ENCODE peak calls at places on chromosomes 7 and 10, in four cellular contexts. J, D, T and Y are unnamed samples.

GRCh38 chr7:83908526-83908925 is 259.6 kb upstream of the SEMA3E start:
- DNase-seq in J (no peak), D (no peak), T (no peak), Y (no peak)

GRCh38 chr7:31493714-31494181 is 20.1 kb upstream of the ITPRID1 start:
- DNase-seq in J (no peak), D (no peak), T (no peak), Y (peak)

GRCh38 chr7:32290015-32290414 is 200.2 kb downstream of the LSM5 start:
- DNase-seq in J (no peak), D (no peak), T (no peak), Y (no peak)

GRCh38 chr7:113404245-113404644 is 285.9 kb upstream of the SMIM30 start:
- DNase-seq in J (no peak), D (no peak), T (peak), Y (no peak)

GRCh38 chr10:98971464-98971863 is 264.2 kb downstream of the HPSE2 start:
- DNase-seq in J (no peak), D (no peak), T (no peak), Y (no peak)

GRCh38 chr7:101951757-101952156 is 134.3 kb downstream of the CUX1 start:
- DNase-seq in J (no peak), D (no peak), T (no peak), Y (no peak)

GRCh38 chr7:151091431-151091830 is 5.2 kb downstream of the AGAP3 start:
- DNase-seq in J (peak), D (no peak), T (no peak), Y (no peak)

GRCh38 chr7:10128748-10129147 is 844.9 kb upstream of the PHF14 start:
- DNase-seq in J (no peak), D (no peak), T (no peak), Y (no peak)

GRCh38 chr10:117373848-117374505 is 1.3 kb downstream of the PDZD8 start:
- DNase-seq in J (peak), D (peak), T (peak), Y (peak)

GRCh38 chr7:26198133-26198780 is 2.3 kb downstream of the HNRNPA2B1 start:
- DNase-seq in J (peak), D (no peak), T (no peak), Y (peak)

GRCh38 chr7:44976746-44977196 is 2.0 kb downstream of the MYO1G start:
- DNase-seq in J (no peak), D (no peak), T (no peak), Y (no peak)

GRCh38 chr7:151404216-151405011 is 5.4 kb downstream of the WDR86 start:
- DNase-seq in J (peak), D (peak), T (no peak), Y (peak)

GRCh38 chr7:41708621-41709358 is 5.9 kb upstream of the INHBA start:
- DNase-seq in J (no peak), D (no peak), T (no peak), Y (no peak)

GRCh38 chr7:42107484-42107883 is 129.5 kb downstream of the GLI3 start:
- DNase-seq in J (peak), D (no peak), T (peak), Y (peak)

GRCh38 chr7:137953692-137954470 is 48.0 kb downstream of the CREB3L2 start:
- DNase-seq in J (peak), D (no peak), T (no peak), Y (peak)

GRCh38 chr7:150941351-150941982 is 36.7 kb downstream of the KCNH2 start:
- DNase-seq in J (no peak), D (no peak), T (no peak), Y (no peak)

GRCh38 chr10:36094091-36094490 is 452.0 kb upstream of the FZD8 start:
- DNase-seq in J (peak), D (no peak), T (no peak), Y (no peak)

GRCh38 chr10:111440501-111440900 is 363.7 kb downstream of the ADRA2A start:
- DNase-seq in J (no peak), D (no peak), T (no peak), Y (no peak)

GRCh38 chr10:34719746-34720145 is 95.3 kb downstream of the PARD3 start:
- DNase-seq in J (no peak), D (no peak), T (no peak), Y (no peak)

GRCh38 chr7:26081627-26082026 is 70.4 kb upstream of the NFE2L3 start:
- DNase-seq in J (no peak), D (no peak), T (no peak), Y (no peak)

GRCh38 chr7:29516491-29516890 is 47.1 kb upstream of the PRR15 start:
- DNase-seq in J (no peak), D (no peak), T (no peak), Y (no peak)

DNA sequence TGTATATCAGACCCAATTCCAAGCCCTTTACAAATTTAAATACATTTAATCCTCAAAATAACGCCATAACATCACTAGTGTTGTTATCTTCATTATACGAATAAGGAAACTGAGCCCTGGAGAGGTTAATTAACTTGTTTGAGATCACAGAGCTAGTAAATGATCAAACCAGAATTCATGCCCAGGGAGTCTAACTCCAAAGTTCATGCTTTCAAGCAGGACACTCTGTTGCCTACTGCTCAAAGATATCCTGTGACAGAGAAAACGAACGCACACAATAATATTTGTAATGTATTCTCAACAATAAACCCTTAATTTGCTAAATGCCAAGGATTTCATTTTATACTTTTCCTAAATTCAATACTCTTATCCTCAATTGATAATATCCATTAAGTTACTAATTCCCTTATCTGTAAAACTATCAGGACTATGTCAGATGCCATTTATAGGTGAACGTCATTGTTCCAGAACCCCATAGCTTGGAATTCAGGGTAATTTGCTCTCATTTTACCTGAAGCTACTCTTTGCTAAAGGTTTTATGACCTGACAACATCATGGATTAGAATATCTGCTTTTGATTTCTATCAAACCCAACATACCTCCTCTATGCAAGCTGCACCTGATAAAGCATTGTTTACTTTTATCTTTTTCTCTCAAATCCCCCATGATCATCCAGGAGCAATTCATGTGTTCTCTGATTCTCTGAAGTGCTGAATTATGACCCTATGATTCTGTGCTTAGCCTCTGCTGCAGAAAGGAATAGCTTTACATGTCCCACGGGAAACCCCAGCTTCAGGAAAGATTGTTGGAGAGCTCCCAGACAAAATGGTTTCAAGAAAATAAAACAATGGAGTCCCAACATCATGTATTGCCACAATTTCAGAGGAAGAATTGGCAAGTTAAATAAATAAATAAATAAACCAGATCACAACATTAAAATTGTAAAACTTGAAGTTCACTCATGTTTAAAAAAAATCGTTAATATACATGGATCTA is 150.2 kb upstream of the CDK1 start:
- DNase-seq in J (no peak), D (no peak), T (no peak), Y (no peak)
- H3K4me3 ChIP-seq in J (no peak), D (no peak), T (no peak), Y (no peak)

DNA sequence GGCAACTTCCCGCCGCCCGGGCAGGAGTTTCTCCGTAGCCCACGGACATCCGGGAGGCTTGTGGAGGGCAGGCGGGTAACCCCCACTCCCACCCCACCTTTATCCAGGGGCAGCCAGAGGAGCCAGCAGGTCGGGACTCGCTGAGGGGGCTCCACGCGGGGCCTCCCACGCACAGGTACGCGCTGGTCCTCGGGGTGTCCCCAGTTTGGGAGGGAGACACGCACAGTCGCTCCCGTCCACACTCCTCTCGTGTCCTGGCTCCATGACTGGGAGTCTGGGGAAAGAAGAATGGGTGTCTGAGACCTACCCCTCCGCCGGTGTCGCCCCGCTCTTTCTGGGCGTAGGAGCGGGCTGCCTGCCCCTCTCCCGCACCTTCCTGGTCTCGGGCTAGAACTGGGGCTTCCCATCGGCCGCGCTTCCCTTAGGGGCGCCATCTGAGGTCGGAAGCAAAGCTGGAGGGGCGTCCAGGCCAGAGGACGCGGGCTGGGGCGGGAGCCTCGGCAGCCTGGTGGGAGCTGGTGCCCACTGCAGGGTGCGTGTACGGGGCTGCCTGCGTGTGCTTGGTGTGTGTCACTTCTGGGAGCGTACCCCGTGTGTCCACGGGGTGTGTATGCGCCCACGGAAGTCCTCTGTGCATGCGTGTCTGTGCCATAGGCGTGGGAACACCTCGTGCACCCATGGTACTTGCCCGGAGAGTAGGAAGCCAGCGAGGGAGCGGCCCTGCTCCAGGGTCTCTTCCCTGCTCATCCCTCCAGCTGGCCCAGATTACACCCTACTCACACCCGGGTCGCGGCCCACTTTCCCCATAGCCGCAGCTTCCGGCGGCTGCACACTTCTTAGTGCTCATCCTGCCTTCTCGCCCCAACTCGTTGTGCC is 73.0 kb upstream of the LEP start:
- DNase-seq in J (no peak), D (no peak), T (no peak), Y (no peak)
- H3K4me3 ChIP-seq in J (peak), D (no peak), T (no peak), Y (no peak)

GRCh38 chr7:46011059-46011458 is 90.0 kb upstream of the IGFBP3 start:
- DNase-seq in J (no peak), D (no peak), T (no peak), Y (no peak)

GRCh38 chr7:46011501-46011900 is 90.4 kb upstream of the IGFBP3 start:
- DNase-seq in J (no peak), D (no peak), T (no peak), Y (no peak)

DNA sequence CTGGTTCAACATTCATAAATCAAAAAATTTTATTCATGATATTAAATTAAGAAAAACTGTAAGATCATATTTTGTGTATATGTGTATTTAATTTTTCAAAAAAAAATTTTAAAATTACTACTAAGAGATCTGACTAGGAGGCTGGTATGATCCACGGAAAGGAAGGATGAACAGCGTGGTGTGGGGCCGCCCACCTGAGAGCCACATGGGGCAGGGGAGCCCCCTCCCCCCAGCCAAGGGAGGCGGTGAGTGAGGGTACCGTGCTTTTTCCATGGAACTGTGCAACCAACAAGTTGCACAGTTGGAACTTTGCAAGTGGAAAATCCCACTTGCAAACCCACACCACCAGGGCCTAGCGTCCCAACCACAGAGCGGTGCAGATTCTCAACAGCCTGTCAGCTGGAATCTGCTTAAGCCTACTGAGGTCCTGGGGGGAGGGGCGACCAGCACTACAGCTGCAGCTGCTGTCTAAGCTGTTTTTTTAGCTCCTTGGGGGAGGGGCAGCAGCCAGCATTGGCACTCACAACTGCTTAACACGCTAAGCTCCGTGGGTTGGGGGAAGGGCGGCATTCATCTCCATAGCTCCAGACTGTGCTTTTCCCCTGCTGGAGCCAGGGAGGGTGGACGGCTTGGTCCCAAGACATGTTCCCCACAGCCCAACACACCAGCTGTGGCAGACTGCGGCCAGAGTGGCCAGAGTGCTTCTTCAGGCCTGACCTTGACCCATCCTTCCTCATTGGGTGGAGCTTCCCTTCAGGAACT is 94.2 kb upstream of the IGFBP3 start:
- DNase-seq in J (no peak), D (no peak), T (peak), Y (no peak)
- H3K4me3 ChIP-seq in J (no peak), D (no peak), T (no peak), Y (no peak)

DNA sequence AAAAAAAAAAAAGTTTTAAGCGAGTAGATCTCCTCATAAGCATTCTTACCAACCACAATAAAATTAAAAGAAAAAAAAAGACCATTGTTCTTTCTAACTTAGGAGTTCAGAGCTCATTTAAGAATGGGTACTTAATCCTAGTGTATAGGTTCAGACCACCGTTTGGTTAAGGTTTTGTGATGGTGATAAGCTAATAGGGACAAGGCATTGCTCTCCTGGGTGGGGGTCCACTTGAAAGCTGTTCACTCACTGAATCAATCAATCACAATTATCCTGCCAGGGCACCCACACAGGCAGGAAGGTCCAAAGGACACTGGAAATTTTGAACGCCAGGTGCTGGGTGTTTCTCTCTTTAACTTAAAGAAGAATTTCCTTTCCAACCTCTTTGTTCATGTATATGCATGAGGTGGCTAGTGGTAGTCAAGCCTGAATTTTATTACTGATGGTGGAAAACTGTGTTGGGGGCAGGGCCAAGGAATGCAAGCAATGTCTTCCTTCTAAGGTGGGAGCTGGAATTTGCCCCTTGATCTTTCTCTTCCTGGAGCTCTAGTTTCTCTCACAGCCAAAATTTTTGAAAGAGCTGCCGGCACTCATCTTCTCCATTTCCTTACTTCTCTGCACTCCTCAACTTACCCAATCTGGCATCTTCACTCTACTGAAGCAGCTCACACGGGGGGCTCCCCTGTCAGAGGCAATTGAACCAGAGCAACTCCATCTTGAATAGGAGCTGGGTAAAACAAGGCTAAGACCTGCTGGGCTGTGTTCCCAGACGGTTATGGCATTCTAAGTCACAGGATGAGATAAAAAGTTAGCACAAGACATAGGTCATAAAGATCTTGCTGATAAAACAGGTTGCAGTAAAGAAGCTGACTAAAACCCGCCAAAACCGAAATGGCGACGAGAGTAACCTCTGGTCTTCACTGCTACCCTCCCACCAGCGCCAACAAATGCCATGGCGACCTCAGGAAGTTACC is 7.5 kb upstream of the FAM131B start:
- DNase-seq in J (no peak), D (no peak), T (no peak), Y (no peak)
- H3K4me3 ChIP-seq in J (no peak), D (no peak), T (no peak), Y (no peak)

GRCh38 chr10:66934711-66935110 is 8.9 kb downstream of the LRRTM3 start:
- DNase-seq in J (no peak), D (no peak), T (no peak), Y (no peak)
- H3K4me3 ChIP-seq in J (no peak), D (no peak), T (no peak), Y (no peak)

GRCh38 chr7:117015258-117016184 is 62.2 kb downstream of the ST7 start:
- DNase-seq in J (no peak), D (no peak), T (no peak), Y (no peak)
- H3K4me3 ChIP-seq in J (peak), D (no peak), T (no peak), Y (no peak)

GRCh38 chr10:112441520-112441919 is 5.2 kb downstream of the ZDHHC6 start:
- DNase-seq in J (no peak), D (no peak), T (no peak), Y (no peak)

GRCh38 chr10:112448903-112449302 is 1.9 kb downstream of the VTI1A start:
- DNase-seq in J (no peak), D (no peak), T (no peak), Y (no peak)

GRCh38 chr10:112442063-112442462 is 4.7 kb downstream of the ZDHHC6 start:
- DNase-seq in J (no peak), D (no peak), T (no peak), Y (no peak)

GRCh38 chr10:112446055-112446854 is 459 bp downstream of the ZDHHC6 start:
- DNase-seq in J (peak), D (no peak), T (no peak), Y (peak)

DNA sequence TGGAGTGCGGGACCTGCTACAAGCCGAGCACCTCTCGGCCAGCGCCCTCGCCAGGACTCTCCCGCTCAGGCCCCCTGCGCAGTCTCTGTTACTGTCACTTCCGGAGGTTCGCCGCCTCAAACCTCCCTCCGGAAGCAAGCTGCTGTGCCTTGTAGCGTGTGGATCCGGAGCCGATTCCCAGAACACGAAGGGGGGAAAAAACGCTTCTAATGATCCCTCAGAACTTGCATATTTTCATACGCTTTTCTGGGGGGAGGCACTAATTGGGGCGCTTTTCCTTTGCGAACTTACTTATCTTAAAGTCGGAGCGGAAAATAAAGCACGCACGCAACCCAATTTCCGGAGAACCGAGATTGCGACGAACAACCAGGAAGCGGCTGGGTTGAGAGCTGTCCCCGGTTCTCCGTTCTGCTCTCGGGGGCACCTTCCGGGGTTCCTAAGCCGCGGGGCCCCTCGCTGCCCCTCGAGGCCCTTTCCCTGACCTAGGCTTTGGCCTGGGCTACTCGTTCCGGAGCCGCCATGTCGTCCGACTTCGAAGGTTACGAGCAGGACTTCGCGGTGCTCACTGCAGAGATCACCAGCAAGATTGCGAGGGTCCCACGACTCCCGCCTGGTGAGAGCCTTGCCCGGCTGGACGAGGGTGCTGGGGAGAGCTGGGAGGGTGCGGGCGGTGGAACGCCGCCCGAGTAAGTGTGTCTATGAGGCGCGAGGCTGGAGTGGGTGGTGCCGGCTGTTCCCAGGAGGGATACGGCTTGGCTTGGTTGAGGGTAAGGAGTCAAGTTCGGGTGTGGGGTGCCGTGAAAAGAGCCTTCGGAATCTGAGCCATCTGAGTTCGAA is at the start of the genes VTI1A and ZDHHC6:
- DNase-seq in J (peak), D (peak), T (peak), Y (peak)
- H3K4me3 ChIP-seq in J (peak), D (peak), T (peak), Y (peak)

DNA sequence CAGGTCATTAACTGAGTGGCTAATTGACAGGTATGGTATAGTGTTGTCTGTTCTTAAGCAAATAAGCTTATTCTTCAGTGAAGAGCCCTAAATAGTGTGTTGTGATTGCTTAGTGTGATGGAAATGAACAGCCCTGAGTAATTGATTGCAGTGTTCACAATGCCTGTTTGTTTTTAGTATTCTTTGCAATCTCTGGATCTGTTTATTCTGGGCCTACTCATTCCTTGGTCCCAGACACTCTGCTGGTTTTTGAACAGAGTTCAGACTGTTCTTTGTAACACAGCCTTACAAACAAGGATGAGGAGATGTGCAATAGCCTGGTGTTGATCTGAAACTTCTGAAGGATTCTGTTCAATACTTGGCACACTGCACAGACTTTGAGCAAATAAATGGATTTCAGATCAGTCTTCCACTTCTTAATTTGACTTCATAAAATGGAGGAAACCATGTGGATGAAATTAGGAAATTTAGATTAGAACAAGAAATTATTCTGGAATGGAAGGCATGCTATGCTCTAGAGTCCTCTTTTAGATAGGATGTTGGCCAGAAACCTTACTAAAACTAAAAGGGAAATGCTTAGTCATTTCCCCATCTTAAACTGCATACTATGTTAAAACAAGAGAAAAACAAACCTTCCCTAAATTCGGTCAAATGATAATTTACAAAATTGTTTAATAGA is 444.2 kb upstream of the SEMA3D start:
- DNase-seq in J (peak), D (no peak), T (peak), Y (peak)
- H3K4me3 ChIP-seq in J (no peak), D (no peak), T (no peak), Y (no peak)